ENCODE peak calls at places on chromosomes 13 and 19, in six cellular contexts. D is transverse colon, R is BJ, I is uterus, Q is body of pancreas, N is thoracic aorta. G is an unnamed sample.

GRCh38 chr13:30698023-30698422 is 37.3 kb upstream of the ALOX5AP start:
- DNase-seq in N (no peak), D (no peak), I (no peak), Q (no peak), R (no peak), G (no peak)

GRCh38 chr13:39362652-39363390 is 240.2 kb downstream of the LHFPL6 start:
- DNase-seq in D (no peak), N (no peak), R (no peak), I (no peak), Q (no peak), G (no peak)

GRCh38 chr19:4284974-4285373 is 5.9 kb downstream of the SHD start:
- DNase-seq in D (no peak), I (no peak), Q (no peak), R (no peak), N (no peak), G (no peak)

GRCh38 chr19:13826652-13827235 is 31.5 kb downstream of the ZSWIM4 start:
- DNase-seq in N (no peak), Q (no peak), D (no peak), R (no peak), I (no peak), G (no peak)

GRCh38 chr13:71721117-71721516 is 145.9 kb downstream of the DACH1 start:
- DNase-seq in I (no peak), N (no peak), R (no peak), Q (no peak), D (no peak), G (no peak)

GRCh38 chr19:38684078-38684861 is 36.8 kb downstream of the ACTN4 start:
- DNase-seq in N (peak), R (peak), Q (no peak), D (peak), I (peak), G (peak)

GRCh38 chr13:33353210-33353609 is 67.7 kb upstream of the STARD13 start:
- DNase-seq in D (peak), Q (no peak), R (no peak), N (no peak), I (no peak), G (no peak)

GRCh38 chr13:91400094-91400462 is 1.7 kb downstream of the GPC5 start:
- DNase-seq in I (no peak), R (no peak), D (no peak), N (no peak), Q (no peak), G (no peak)

GRCh38 chr13:24663089-24663395 is 17.2 kb upstream of the ATP12A start:
- DNase-seq in Q (no peak), D (no peak), R (no peak), N (no peak), I (no peak), G (no peak)

GRCh38 chr19:48608798-48609263 is 2.3 kb downstream of the SPACA4 start:
- DNase-seq in R (no peak), D (peak), Q (no peak), I (no peak), N (no peak), G (no peak)

GRCh38 chr13:35014606-35015005 is 72.5 kb downstream of the NBEA start:
- DNase-seq in I (no peak), N (no peak), R (no peak), Q (no peak), D (no peak), G (no peak)

GRCh38 chr13:113584205-113584869 is at the start of gene TFDP1:
- DNase-seq in I (peak), N (no peak), R (peak), D (peak), Q (peak), G (no peak)

GRCh38 chr19:33828266-33829075 is 31.8 kb downstream of the KCTD15 start:
- DNase-seq in I (no peak), N (no peak), D (no peak), R (no peak), Q (no peak), G (no peak)

GRCh38 chr13:66926851-66927524 is 303.1 kb downstream of the PCDH9 start:
- DNase-seq in I (no peak), R (no peak), D (no peak), Q (no peak), N (no peak), G (no peak)

GRCh38 chr19:18415177-18415867 is 3.9 kb upstream of the SSBP4 start:
- DNase-seq in Q (no peak), N (no peak), D (peak), I (peak), R (no peak), G (no peak)

GRCh38 chr19:6509118-6509971 is 7.2 kb upstream of the TUBB4A start:
- DNase-seq in I (no peak), Q (peak), R (no peak), D (no peak), N (no peak), G (no peak)

GRCh38 chr19:342801-343421 is 1.7 kb downstream of the MIER2 start:
- DNase-seq in Q (peak), I (peak), R (peak), D (peak), N (no peak), G (no peak)

GRCh38 chr19:49560358-49560900 is 19.9 kb downstream of the NOSIP start:
- DNase-seq in R (no peak), D (peak), N (no peak), I (no peak), Q (peak), G (no peak)

GRCh38 chr13:85806553-85807175 is 7.4 kb upstream of the SLITRK6 start:
- DNase-seq in I (no peak), R (no peak), D (no peak), N (no peak), Q (no peak), G (peak)

GRCh38 chr19:33513424-33513823 is 8.2 kb downstream of the PEPD start:
- DNase-seq in I (no peak), R (no peak), Q (no peak), N (no peak), D (no peak), G (no peak)

GRCh38 chr13:80499536-80500280 is 158.8 kb upstream of the SPRY2 start:
- DNase-seq in N (no peak), R (no peak), Q (no peak), D (no peak), I (no peak), G (no peak)

GRCh38 chr19:52898101-52898500 is 666 bp upstream of the ZNF320 start:
- DNase-seq in Q (no peak), N (no peak), I (peak), R (no peak), D (no peak), G (no peak)
- H3K4me3 ChIP-seq in Q (no peak), N (peak), I (peak), R (peak), D (peak), G (peak)

DNA sequence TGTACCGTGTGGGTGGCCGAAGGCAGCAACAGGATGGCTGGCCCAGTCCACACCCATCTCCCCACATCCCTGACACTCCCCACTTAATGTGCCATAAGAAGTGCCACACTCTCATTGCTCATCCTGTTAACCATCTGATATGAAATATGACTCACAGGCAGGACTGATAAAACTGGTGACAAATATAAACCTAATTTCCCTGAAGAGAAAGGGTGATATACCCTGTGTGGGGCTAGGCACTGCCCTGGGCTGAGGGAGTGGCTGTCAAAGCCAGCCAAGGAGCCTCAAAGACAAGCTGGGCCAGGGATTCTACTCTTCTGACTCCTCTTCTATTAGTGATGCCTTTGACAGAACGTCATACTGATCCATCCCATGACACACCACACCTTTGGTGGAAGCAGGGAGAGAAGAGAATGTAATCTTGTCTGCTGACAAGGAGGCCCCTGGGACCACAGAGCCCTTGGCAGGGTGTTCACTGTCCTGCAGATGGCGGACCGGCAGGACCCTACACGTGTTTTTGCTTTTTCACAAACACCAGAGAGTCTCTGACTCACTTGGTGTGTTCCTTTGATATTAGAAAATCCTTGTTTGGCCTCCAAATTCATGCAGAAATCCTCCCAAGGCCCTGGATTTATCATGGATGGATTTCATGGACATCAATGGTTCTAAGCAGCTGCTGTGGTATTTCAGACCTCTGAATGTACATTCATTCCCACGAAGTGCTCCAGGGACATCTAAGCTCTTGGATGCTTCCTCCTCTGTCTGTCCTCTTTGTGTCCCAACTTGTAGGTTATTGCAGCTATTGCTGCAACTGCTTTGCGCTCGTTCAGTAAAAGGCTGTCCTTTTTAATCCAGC is 98.0 kb upstream of the WASF3 start:
- DNase-seq in N (no peak), Q (no peak), D (no peak), I (no peak), R (no peak), G (no peak)
- TF ChIP-seq CTCF in N (no peak), Q (no peak), D (no peak), I (no peak), R (no peak), G (no peak)

GRCh38 chr19:2053601-2054389 is 2.8 kb upstream of the MKNK2 start:
- DNase-seq in I (peak), Q (peak), R (no peak), D (peak), N (no peak), G (no peak)
- H3K4me3 ChIP-seq in I (no peak), Q (no peak), R (no peak), D (no peak), N (no peak), G (no peak)

DNA sequence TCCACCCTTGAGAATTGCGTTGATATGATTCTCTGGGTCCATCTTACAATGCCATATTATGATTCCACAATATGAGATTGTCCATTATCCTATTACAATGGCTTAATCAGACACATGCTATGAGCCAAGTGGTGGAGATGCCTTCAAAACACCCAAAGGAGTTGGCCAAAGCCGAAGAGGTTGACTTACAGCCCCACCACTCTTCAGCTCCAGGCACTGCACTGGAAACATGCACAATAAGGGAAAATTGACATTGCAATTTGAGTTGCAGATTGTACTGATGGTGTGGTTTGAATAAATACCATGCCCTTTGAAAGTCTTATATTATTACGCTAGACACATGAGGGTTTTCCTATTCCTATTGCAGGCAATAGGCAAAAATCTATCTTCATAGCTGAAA is 75.4 kb upstream of the TNFSF11 start:
- DNase-seq in I (no peak), R (no peak), N (no peak), D (no peak), Q (no peak), G (no peak)
- TF ChIP-seq CTCF in I (no peak), R (no peak), N (no peak), D (no peak), Q (no peak), G (no peak)

G was measured in epithelial cell of proximal tubule.